ENCODE peak calls at places on chromosomes 1 and 21, in ten cellular contexts. A, M, V, S, W, Q, I, N, P and G are unnamed samples.

GRCh38 chr1:9410737-9411297 is 118.1 kb downstream of the SPSB1 start:
- DNase-seq in I (peak), M (peak), N (no peak), A (no peak), Q (peak), V (no peak), S (no peak), P (no peak), W (no peak), G (peak)

GRCh38 chr1:67846538-67846937 is 13.3 kb upstream of the GNG12 start:
- DNase-seq in A (no peak), V (no peak), Q (no peak), P (no peak), N (no peak), S (no peak), M (no peak), W (no peak), I (no peak), G (no peak)

GRCh38 chr1:28091043-28091781 is 2.8 kb upstream of the EYA3 start:
- DNase-seq in I (peak), S (peak), P (peak), W (peak), A (peak), Q (peak), N (peak), V (no peak), M (no peak), G (peak)

GRCh38 chr1:222631611-222632208 is 13.8 kb downstream of the MIA3 start:
- DNase-seq in V (no peak), N (no peak), S (no peak), Q (no peak), I (no peak), P (no peak), M (no peak), A (no peak), W (no peak), G (no peak)

GRCh38 chr1:94418664-94419655 is 771 bp downstream of the ABCD3 start:
- DNase-seq in M (no peak), V (no peak), P (peak), W (peak), A (no peak), Q (peak), S (no peak), N (peak), I (peak), G (peak)

GRCh38 chr21:45292399-45293213 is 4.9 kb upstream of the POFUT2 start:
- DNase-seq in W (peak), A (peak), S (peak), P (peak), V (peak), N (peak), I (peak), M (peak), Q (peak), G (peak)

GRCh38 chr1:150053911-150054310 is 13.7 kb upstream of the VPS45 start:
- DNase-seq in V (no peak), A (no peak), M (peak), I (no peak), N (no peak), W (no peak), Q (no peak), P (no peak), S (no peak), G (no peak)

GRCh38 chr1:59605761-59606160 is 209.0 kb upstream of the HOOK1 start:
- DNase-seq in A (no peak), N (no peak), V (no peak), S (no peak), W (no peak), M (no peak), P (no peak), Q (no peak), I (no peak), G (peak)

GRCh38 chr1:81760487-81761097 is 40.1 kb upstream of the ADGRL2 start:
- DNase-seq in S (no peak), P (peak), Q (no peak), M (no peak), N (no peak), A (no peak), I (peak), V (no peak), W (no peak), G (peak)

GRCh38 chr1:66315675-66316074 is 218.3 kb upstream of the SGIP1 start:
- DNase-seq in N (no peak), P (no peak), A (no peak), M (no peak), V (no peak), W (no peak), S (no peak), I (no peak), Q (no peak), G (no peak)